ENCODE peak calls at places on chromosomes 11 and 22, in six cellular contexts. One of them, this sample, is unnamed.

GRCh38 chr11:57340228-57340627 is 2.1 kb downstream of the P2RX3 start:
- DNase-seq in IMR-90: no peak
- DNase-seq in astrocyte of the spinal cord: no peak
- DNase-seq in SK-N-SH: peak
- DNase-seq in cardiac muscle cell: peak
- DNase-seq in fibroblast of lung: peak
- DNase-seq in this sample: peak

GRCh38 chr11:69008774-69009440 is 4.1 kb downstream of the MRGPRF start:
- DNase-seq in cardiac muscle cell: peak
- DNase-seq in IMR-90: peak
- DNase-seq in fibroblast of lung: peak
- DNase-seq in astrocyte of the spinal cord: peak
- DNase-seq in SK-N-SH: peak
- DNase-seq in this sample: peak

GRCh38 chr11:36775157-36775556 is 177.1 kb upstream of the RAG2 start:
- DNase-seq in fibroblast of lung: peak
- DNase-seq in astrocyte of the spinal cord: no peak
- DNase-seq in IMR-90: no peak
- DNase-seq in cardiac muscle cell: no peak
- DNase-seq in SK-N-SH: no peak
- DNase-seq in this sample: no peak

GRCh38 chr11:131025020-131025419 is 108.7 kb upstream of the SNX19 start:
- DNase-seq in astrocyte of the spinal cord: peak
- DNase-seq in fibroblast of lung: peak
- DNase-seq in SK-N-SH: peak
- DNase-seq in IMR-90: peak
- DNase-seq in cardiac muscle cell: peak
- DNase-seq in this sample: peak

GRCh38 chr11:57460017-57460755 is at the start of gene RTN4RL2:
- DNase-seq in astrocyte of the spinal cord: peak
- DNase-seq in cardiac muscle cell: peak
- DNase-seq in fibroblast of lung: peak
- DNase-seq in SK-N-SH: peak
- DNase-seq in IMR-90: peak
- DNase-seq in this sample: peak

GRCh38 chr11:120524536-120525085 is 13.1 kb downstream of the GRIK4 start:
- DNase-seq in fibroblast of lung: no peak
- DNase-seq in cardiac muscle cell: no peak
- DNase-seq in SK-N-SH: no peak
- DNase-seq in astrocyte of the spinal cord: no peak
- DNase-seq in IMR-90: no peak
- DNase-seq in this sample: no peak

GRCh38 chr22:30368420-30368819 is 11.6 kb downstream of the CCDC157 start:
- DNase-seq in cardiac muscle cell: no peak
- DNase-seq in fibroblast of lung: no peak
- DNase-seq in IMR-90: peak
- DNase-seq in astrocyte of the spinal cord: no peak
- DNase-seq in SK-N-SH: no peak
- DNase-seq in this sample: no peak

GRCh38 chr11:65982824-65983588 is 19.0 kb downstream of the EIF1AD start:
- DNase-seq in SK-N-SH: peak
- DNase-seq in astrocyte of the spinal cord: no peak
- DNase-seq in fibroblast of lung: no peak
- DNase-seq in IMR-90: no peak
- DNase-seq in cardiac muscle cell: no peak
- DNase-seq in this sample: no peak

GRCh38 chr11:13249992-13250391 is 27.6 kb upstream of the BMAL1 start:
- DNase-seq in astrocyte of the spinal cord: no peak
- DNase-seq in cardiac muscle cell: peak
- DNase-seq in fibroblast of lung: no peak
- DNase-seq in SK-N-SH: no peak
- DNase-seq in IMR-90: no peak
- DNase-seq in this sample: no peak

GRCh38 chr11:92735039-92735438 is 234.4 kb upstream of the MTNR1B start:
- DNase-seq in cardiac muscle cell: peak
- DNase-seq in SK-N-SH: peak
- DNase-seq in IMR-90: no peak
- DNase-seq in fibroblast of lung: no peak
- DNase-seq in astrocyte of the spinal cord: no peak
- DNase-seq in this sample: no peak

GRCh38 chr11:116913000-116913399 is 75.6 kb upstream of the APOA1 start:
- DNase-seq in fibroblast of lung: peak
- DNase-seq in cardiac muscle cell: peak
- DNase-seq in IMR-90: peak
- DNase-seq in SK-N-SH: no peak
- DNase-seq in astrocyte of the spinal cord: peak
- DNase-seq in this sample: peak

GRCh38 chr22:18144105-18144504 is 5.9 kb upstream of the USP18 start:
- DNase-seq in SK-N-SH: no peak
- DNase-seq in fibroblast of lung: no peak
- DNase-seq in IMR-90: no peak
- DNase-seq in astrocyte of the spinal cord: no peak
- DNase-seq in cardiac muscle cell: no peak
- DNase-seq in this sample: no peak

GRCh38 chr11:100709233-100709999 is 22.3 kb downstream of the ARHGAP42 start:
- DNase-seq in astrocyte of the spinal cord: peak
- DNase-seq in IMR-90: peak
- DNase-seq in cardiac muscle cell: no peak
- DNase-seq in fibroblast of lung: peak
- DNase-seq in SK-N-SH: no peak
- DNase-seq in this sample: no peak

GRCh38 chr11:133833899-133834296 is 11.4 kb downstream of the SPATA19 start:
- DNase-seq in SK-N-SH: no peak
- DNase-seq in astrocyte of the spinal cord: no peak
- DNase-seq in IMR-90: no peak
- DNase-seq in fibroblast of lung: no peak
- DNase-seq in cardiac muscle cell: no peak
- DNase-seq in this sample: no peak

GRCh38 chr11:68401856-68402255 is 58.7 kb upstream of the PPP6R3 start:
- DNase-seq in IMR-90: no peak
- DNase-seq in fibroblast of lung: no peak
- DNase-seq in SK-N-SH: no peak
- DNase-seq in astrocyte of the spinal cord: no peak
- DNase-seq in cardiac muscle cell: no peak
- DNase-seq in this sample: no peak

GRCh38 chr11:5280582-5281102 is 10.9 kb upstream of the HBE1 start:
- DNase-seq in cardiac muscle cell: peak
- DNase-seq in astrocyte of the spinal cord: peak
- DNase-seq in fibroblast of lung: peak
- DNase-seq in IMR-90: peak
- DNase-seq in SK-N-SH: no peak
- DNase-seq in this sample: peak

GRCh38 chr22:37021710-37022482 is 2.4 kb downstream of the MPST start:
- DNase-seq in astrocyte of the spinal cord: peak
- DNase-seq in IMR-90: peak
- DNase-seq in fibroblast of lung: peak
- DNase-seq in cardiac muscle cell: peak
- DNase-seq in SK-N-SH: peak
- DNase-seq in this sample: peak

GRCh38 chr11:99383628-99384300 is 363.0 kb downstream of the CNTN5 start:
- DNase-seq in cardiac muscle cell: no peak
- DNase-seq in astrocyte of the spinal cord: no peak
- DNase-seq in SK-N-SH: no peak
- DNase-seq in IMR-90: no peak
- DNase-seq in fibroblast of lung: no peak
- DNase-seq in this sample: no peak

GRCh38 chr11:62044639-62045121 is 77.2 kb upstream of the FTH1 start:
- DNase-seq in astrocyte of the spinal cord: no peak
- DNase-seq in cardiac muscle cell: no peak
- DNase-seq in SK-N-SH: no peak
- DNase-seq in IMR-90: no peak
- DNase-seq in fibroblast of lung: no peak
- DNase-seq in this sample: peak

GRCh38 chr11:73734996-73735395 is 25.9 kb downstream of the RAB6A start:
- DNase-seq in SK-N-SH: no peak
- DNase-seq in IMR-90: peak
- DNase-seq in astrocyte of the spinal cord: peak
- DNase-seq in fibroblast of lung: peak
- DNase-seq in cardiac muscle cell: no peak
- DNase-seq in this sample: peak

GRCh38 chr11:122745111-122745510 is 89.6 kb downstream of the UBASH3B start:
- DNase-seq in cardiac muscle cell: no peak
- DNase-seq in SK-N-SH: no peak
- DNase-seq in IMR-90: peak
- DNase-seq in fibroblast of lung: no peak
- DNase-seq in astrocyte of the spinal cord: no peak
- DNase-seq in this sample: peak

GRCh38 chr11:14645247-14645912 is 1.8 kb downstream of the PDE3B start:
- DNase-seq in astrocyte of the spinal cord: peak
- DNase-seq in cardiac muscle cell: peak
- DNase-seq in fibroblast of lung: peak
- DNase-seq in SK-N-SH: peak
- DNase-seq in IMR-90: peak
- DNase-seq in this sample: no peak

GRCh38 chr11:19576903-19577302 is 135.7 kb upstream of the NAV2 start:
- DNase-seq in cardiac muscle cell: peak
- DNase-seq in IMR-90: no peak
- DNase-seq in astrocyte of the spinal cord: no peak
- DNase-seq in SK-N-SH: no peak
- DNase-seq in fibroblast of lung: no peak
- DNase-seq in this sample: no peak

GRCh38 chr11:118868659-118869058 is 15.0 kb upstream of the CXCR5 start:
- DNase-seq in astrocyte of the spinal cord: no peak
- DNase-seq in fibroblast of lung: no peak
- DNase-seq in cardiac muscle cell: no peak
- DNase-seq in IMR-90: no peak
- DNase-seq in SK-N-SH: no peak
- DNase-seq in this sample: no peak

DNA sequence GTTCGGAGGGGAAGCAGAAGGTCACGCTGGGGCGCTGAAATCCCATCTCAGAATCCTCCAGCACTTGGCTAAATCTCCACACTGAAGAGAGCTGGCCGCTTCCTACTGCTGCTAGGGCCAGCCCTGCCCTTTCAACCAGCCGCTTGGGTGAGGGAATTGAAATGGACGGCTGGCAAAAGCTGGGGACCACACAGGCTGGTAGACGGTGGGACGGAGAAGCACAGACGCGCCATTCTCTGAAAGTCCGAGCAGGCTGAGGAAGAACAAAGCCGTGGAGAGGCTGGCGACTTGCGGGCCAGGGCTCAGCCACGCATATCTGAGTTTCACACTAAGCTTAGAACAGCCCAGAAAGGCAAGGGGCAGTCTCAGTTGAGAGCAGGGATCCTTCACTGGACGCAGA is 3.6 kb downstream of the EHD1 start:
- DNase-seq in fibroblast of lung: no peak
- DNase-seq in astrocyte of the spinal cord: no peak
- DNase-seq in cardiac muscle cell: no peak
- DNase-seq in SK-N-SH: no peak
- DNase-seq in IMR-90: no peak
- DNase-seq in this sample: no peak
- H3K4me3 ChIP-seq in fibroblast of lung: no peak
- H3K4me3 ChIP-seq in astrocyte of the spinal cord: peak
- H3K4me3 ChIP-seq in cardiac muscle cell: no peak
- H3K4me3 ChIP-seq in SK-N-SH: no peak
- H3K4me3 ChIP-seq in IMR-90: no peak
- H3K4me3 ChIP-seq in this sample: peak

GRCh38 chr11:45332486-45332934 is 46.4 kb upstream of the SYT13 start:
- DNase-seq in astrocyte of the spinal cord: peak
- DNase-seq in fibroblast of lung: no peak
- DNase-seq in cardiac muscle cell: peak
- DNase-seq in SK-N-SH: peak
- DNase-seq in IMR-90: peak
- DNase-seq in this sample: peak
- TF ChIP-seq CTCF in astrocyte of the spinal cord: peak
- TF ChIP-seq CTCF in fibroblast of lung: peak
- TF ChIP-seq CTCF in cardiac muscle cell: peak
- TF ChIP-seq CTCF in SK-N-SH: peak
- TF ChIP-seq CTCF in IMR-90: peak
- TF ChIP-seq CTCF in this sample: peak

GRCh38 chr11:115869131-115869530 is 364.9 kb upstream of the CADM1 start:
- DNase-seq in fibroblast of lung: no peak
- DNase-seq in astrocyte of the spinal cord: no peak
- DNase-seq in cardiac muscle cell: no peak
- DNase-seq in SK-N-SH: no peak
- DNase-seq in IMR-90: no peak
- DNase-seq in this sample: no peak

GRCh38 chr11:115869780-115870431 is 365.7 kb upstream of the CADM1 start:
- DNase-seq in fibroblast of lung: peak
- DNase-seq in SK-N-SH: peak
- DNase-seq in astrocyte of the spinal cord: peak
- DNase-seq in IMR-90: peak
- DNase-seq in cardiac muscle cell: peak
- DNase-seq in this sample: peak

GRCh38 chr11:115872418-115872817 is 368.2 kb upstream of the CADM1 start:
- DNase-seq in SK-N-SH: no peak
- DNase-seq in fibroblast of lung: no peak
- DNase-seq in IMR-90: no peak
- DNase-seq in astrocyte of the spinal cord: no peak
- DNase-seq in cardiac muscle cell: no peak
- DNase-seq in this sample: no peak

GRCh38 chr11:115873813-115874212 is 369.6 kb upstream of the CADM1 start:
- DNase-seq in SK-N-SH: no peak
- DNase-seq in astrocyte of the spinal cord: no peak
- DNase-seq in fibroblast of lung: no peak
- DNase-seq in cardiac muscle cell: no peak
- DNase-seq in IMR-90: no peak
- DNase-seq in this sample: no peak

GRCh38 chr11:115871161-115871750 is 367.0 kb upstream of the CADM1 start:
- DNase-seq in fibroblast of lung: no peak
- DNase-seq in astrocyte of the spinal cord: no peak
- DNase-seq in cardiac muscle cell: no peak
- DNase-seq in SK-N-SH: no peak
- DNase-seq in IMR-90: no peak
- DNase-seq in this sample: no peak
- H3K4me3 ChIP-seq in fibroblast of lung: no peak
- H3K4me3 ChIP-seq in astrocyte of the spinal cord: no peak
- H3K4me3 ChIP-seq in cardiac muscle cell: no peak
- H3K4me3 ChIP-seq in SK-N-SH: no peak
- H3K4me3 ChIP-seq in IMR-90: no peak
- H3K4me3 ChIP-seq in this sample: no peak

GRCh38 chr11:76236092-76237026 is 30.1 kb upstream of the WNT11 start:
- DNase-seq in astrocyte of the spinal cord: no peak
- DNase-seq in fibroblast of lung: peak
- DNase-seq in IMR-90: peak
- DNase-seq in SK-N-SH: peak
- DNase-seq in cardiac muscle cell: peak
- DNase-seq in this sample: peak

GRCh38 chr11:76237041-76237649 is 30.8 kb upstream of the WNT11 start:
- DNase-seq in IMR-90: no peak
- DNase-seq in SK-N-SH: no peak
- DNase-seq in astrocyte of the spinal cord: peak
- DNase-seq in fibroblast of lung: no peak
- DNase-seq in cardiac muscle cell: no peak
- DNase-seq in this sample: no peak

GRCh38 chr11:76239483-76240142 is 33.3 kb upstream of the WNT11 start:
- DNase-seq in cardiac muscle cell: no peak
- DNase-seq in fibroblast of lung: no peak
- DNase-seq in astrocyte of the spinal cord: no peak
- DNase-seq in SK-N-SH: no peak
- DNase-seq in IMR-90: no peak
- DNase-seq in this sample: no peak

GRCh38 chr11:76238551-76238950 is 32.2 kb upstream of the WNT11 start:
- DNase-seq in astrocyte of the spinal cord: no peak
- DNase-seq in SK-N-SH: no peak
- DNase-seq in fibroblast of lung: no peak
- DNase-seq in IMR-90: no peak
- DNase-seq in cardiac muscle cell: no peak
- DNase-seq in this sample: no peak

GRCh38 chr11:76237914-76238313 is 31.6 kb upstream of the WNT11 start:
- DNase-seq in cardiac muscle cell: no peak
- DNase-seq in SK-N-SH: peak
- DNase-seq in IMR-90: peak
- DNase-seq in fibroblast of lung: no peak
- DNase-seq in astrocyte of the spinal cord: no peak
- DNase-seq in this sample: no peak
- TF ChIP-seq CTCF in cardiac muscle cell: no peak
- TF ChIP-seq CTCF in SK-N-SH: peak
- TF ChIP-seq CTCF in IMR-90: no peak
- TF ChIP-seq CTCF in fibroblast of lung: no peak
- TF ChIP-seq CTCF in astrocyte of the spinal cord: peak
- TF ChIP-seq CTCF in this sample: no peak